ENCODE peak calls at places on chromosomes 2 and 18, in eight cellular contexts. One of them, this sample, is unnamed.

GRCh38 chr2:152098798-152099654 is at the start of gene CACNB4:
- DNase-seq in adrenal gland: no peak
- DNase-seq in spleen: peak; percentile 81
- DNase-seq in body of pancreas: peak; percentile 18
- DNase-seq in Peyer's patch: no peak
- DNase-seq in sigmoid colon: no peak
- DNase-seq in uterus: peak; percentile 18
- DNase-seq in heart left ventricle: peak; percentile 24
- DNase-seq in this sample: no peak

GRCh38 chr2:9434484-9434883 is 11.0 kb downstream of the CPSF3 start:
- DNase-seq in body of pancreas: no peak
- DNase-seq in sigmoid colon: no peak
- DNase-seq in adrenal gland: no peak
- DNase-seq in heart left ventricle: no peak
- DNase-seq in spleen: no peak
- DNase-seq in Peyer's patch: no peak
- DNase-seq in uterus: no peak
- DNase-seq in this sample: no peak

GRCh38 chr2:55418512-55419235 is 982 bp downstream of the CCDC88A start:
- DNase-seq in sigmoid colon: no peak
- DNase-seq in uterus: no peak
- DNase-seq in spleen: no peak
- DNase-seq in heart left ventricle: no peak
- DNase-seq in Peyer's patch: peak; percentile 24
- DNase-seq in body of pancreas: no peak
- DNase-seq in adrenal gland: no peak
- DNase-seq in this sample: peak; percentile 63

GRCh38 chr18:57025525-57025924 is 121.4 kb upstream of the BOD1L2 start:
- DNase-seq in heart left ventricle: no peak
- DNase-seq in sigmoid colon: no peak
- DNase-seq in adrenal gland: no peak
- DNase-seq in body of pancreas: no peak
- DNase-seq in Peyer's patch: no peak
- DNase-seq in spleen: no peak
- DNase-seq in uterus: no peak
- DNase-seq in this sample: no peak

GRCh38 chr2:54500404-54501147 is 44.4 kb downstream of the SPTBN1 start:
- DNase-seq in body of pancreas: no peak
- DNase-seq in Peyer's patch: no peak
- DNase-seq in adrenal gland: no peak
- DNase-seq in sigmoid colon: peak; percentile 76
- DNase-seq in uterus: peak; percentile 49
- DNase-seq in heart left ventricle: no peak
- DNase-seq in spleen: no peak
- DNase-seq in this sample: no peak

GRCh38 chr2:225462945-225463344 is 63.4 kb downstream of the NYAP2 start:
- DNase-seq in adrenal gland: no peak
- DNase-seq in body of pancreas: no peak
- DNase-seq in spleen: no peak
- DNase-seq in heart left ventricle: no peak
- DNase-seq in uterus: no peak
- DNase-seq in Peyer's patch: no peak
- DNase-seq in sigmoid colon: no peak
- DNase-seq in this sample: no peak

GRCh38 chr2:112927745-112928144 is 16.8 kb downstream of the IL37 start:
- DNase-seq in uterus: no peak
- DNase-seq in sigmoid colon: no peak
- DNase-seq in spleen: no peak
- DNase-seq in heart left ventricle: no peak
- DNase-seq in body of pancreas: no peak
- DNase-seq in Peyer's patch: no peak
- DNase-seq in adrenal gland: no peak
- DNase-seq in this sample: no peak

GRCh38 chr2:62306751-62307468 is 111.0 kb downstream of the B3GNT2 start:
- DNase-seq in uterus: no peak
- DNase-seq in Peyer's patch: no peak
- DNase-seq in spleen: peak; percentile 83
- DNase-seq in sigmoid colon: no peak
- DNase-seq in body of pancreas: peak; percentile 62
- DNase-seq in adrenal gland: no peak
- DNase-seq in heart left ventricle: no peak
- DNase-seq in this sample: no peak

GRCh38 chr2:174792309-174793025 is 28.2 kb upstream of the CHRNA1 start:
- DNase-seq in sigmoid colon: no peak
- DNase-seq in spleen: no peak
- DNase-seq in uterus: no peak
- DNase-seq in adrenal gland: no peak
- DNase-seq in Peyer's patch: no peak
- DNase-seq in body of pancreas: no peak
- DNase-seq in heart left ventricle: no peak
- DNase-seq in this sample: peak; percentile 6

GRCh38 chr18:46265190-46266156 is 161.3 kb downstream of the HAUS1 start:
- DNase-seq in Peyer's patch: no peak
- DNase-seq in body of pancreas: no peak
- DNase-seq in adrenal gland: no peak
- DNase-seq in sigmoid colon: no peak
- DNase-seq in heart left ventricle: no peak
- DNase-seq in spleen: no peak
- DNase-seq in uterus: no peak
- DNase-seq in this sample: peak; percentile 24

GRCh38 chr18:48780151-48781001 is 170.4 kb downstream of the SMAD7 start:
- DNase-seq in Peyer's patch: no peak
- DNase-seq in adrenal gland: no peak
- DNase-seq in uterus: peak; percentile 41
- DNase-seq in sigmoid colon: no peak
- DNase-seq in body of pancreas: no peak
- DNase-seq in heart left ventricle: no peak
- DNase-seq in spleen: no peak
- DNase-seq in this sample: peak; percentile 46

GRCh38 chr2:113873867-113874266 is 16.0 kb upstream of the ACTR3 start:
- DNase-seq in body of pancreas: no peak
- DNase-seq in Peyer's patch: no peak
- DNase-seq in spleen: no peak
- DNase-seq in uterus: no peak
- DNase-seq in heart left ventricle: no peak
- DNase-seq in adrenal gland: no peak
- DNase-seq in sigmoid colon: no peak
- DNase-seq in this sample: no peak

DNA sequence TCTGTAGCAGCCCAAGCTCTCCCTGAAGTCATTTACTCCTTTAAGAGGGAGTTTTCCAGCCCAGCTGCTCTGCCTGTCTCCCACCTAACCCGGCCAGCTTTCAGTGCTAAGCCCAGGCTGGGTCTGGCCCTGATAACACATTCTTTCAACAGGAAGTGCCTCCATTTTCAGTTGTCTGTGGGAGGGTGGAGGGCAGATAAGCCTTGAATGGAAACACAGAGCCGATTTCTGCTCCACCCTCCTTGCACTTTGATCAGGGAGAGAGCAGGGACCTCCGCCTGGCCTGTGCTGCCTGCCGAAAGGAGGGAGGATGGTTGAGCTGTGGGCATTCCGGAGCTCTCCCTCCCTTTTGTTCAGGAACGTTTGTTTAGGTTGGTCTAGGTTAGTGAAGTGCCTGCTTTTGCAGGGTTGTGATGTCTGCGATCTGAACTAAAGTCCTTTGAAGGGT is 24.8 kb downstream of the GATA6 start:
- DNase-seq in body of pancreas: peak; percentile 47
- DNase-seq in sigmoid colon: no peak
- DNase-seq in spleen: no peak
- DNase-seq in adrenal gland: no peak
- DNase-seq in heart left ventricle: peak; percentile 60
- DNase-seq in uterus: no peak
- DNase-seq in Peyer's patch: no peak
- DNase-seq in this sample: peak; percentile 79
- TF ChIP-seq POLR2A in body of pancreas: no peak
- TF ChIP-seq POLR2A in sigmoid colon: no peak
- TF ChIP-seq POLR2A in spleen: no peak
- TF ChIP-seq POLR2A in adrenal gland: no peak
- TF ChIP-seq POLR2A in heart left ventricle: no peak
- TF ChIP-seq POLR2A in uterus: no peak
- TF ChIP-seq POLR2A in Peyer's patch: peak; percentile 73
- TF ChIP-seq POLR2A in this sample: no peak

DNA sequence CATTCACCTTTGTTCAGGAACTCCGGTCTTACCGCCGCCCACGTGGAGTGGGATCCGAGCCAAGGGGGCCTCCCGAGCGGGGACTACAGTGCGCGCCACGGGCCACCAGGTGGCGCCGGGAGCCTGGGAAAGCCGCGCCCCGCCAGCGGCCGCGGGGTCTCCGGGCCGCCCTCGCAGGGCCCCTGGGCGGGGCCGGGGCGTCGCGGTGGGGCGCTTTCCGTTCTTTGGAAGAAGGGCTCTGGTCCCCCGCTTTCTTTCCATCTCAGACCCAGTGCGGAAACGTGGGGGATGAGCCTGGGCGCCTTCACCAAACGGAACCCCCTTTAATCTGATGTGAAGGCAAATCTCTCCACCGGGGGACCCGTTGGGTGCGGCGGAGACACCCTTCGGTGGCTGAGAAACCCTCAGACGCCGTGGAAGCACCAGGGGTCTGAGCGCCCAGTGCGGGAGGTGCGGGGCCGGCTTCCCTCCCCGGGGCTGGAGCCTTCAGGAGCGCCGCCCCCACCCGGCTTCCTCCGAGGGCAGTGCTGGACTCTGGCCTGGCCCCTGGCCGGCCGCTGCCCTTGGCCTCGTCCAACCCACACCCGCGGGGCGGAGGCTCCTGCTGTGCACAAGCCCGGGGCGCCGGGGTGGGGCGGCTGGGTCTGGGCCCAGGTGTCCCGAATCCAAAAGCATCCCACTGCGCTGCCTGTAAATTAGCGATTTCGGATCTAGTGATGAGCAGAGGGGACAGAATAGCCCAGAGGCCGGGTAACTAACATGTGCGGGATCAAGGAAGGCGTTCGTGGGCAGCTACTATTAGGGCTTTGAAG is 44.6 kb downstream of the GORASP2 start:
- DNase-seq in sigmoid colon: peak; percentile 92
- DNase-seq in heart left ventricle: peak; percentile 86
- DNase-seq in uterus: peak; percentile 87
- DNase-seq in Peyer's patch: peak; percentile 85
- DNase-seq in body of pancreas: peak; percentile 92
- DNase-seq in spleen: peak; percentile 95
- DNase-seq in adrenal gland: peak; percentile 89
- DNase-seq in this sample: peak; percentile 87
- TF ChIP-seq POLR2A in sigmoid colon: no peak
- TF ChIP-seq POLR2A in heart left ventricle: peak; percentile 24
- TF ChIP-seq POLR2A in uterus: peak; percentile 39
- TF ChIP-seq POLR2A in Peyer's patch: peak; percentile 36
- TF ChIP-seq POLR2A in body of pancreas: peak; percentile 56
- TF ChIP-seq POLR2A in spleen: no peak
- TF ChIP-seq POLR2A in adrenal gland: no peak
- TF ChIP-seq POLR2A in this sample: no peak

GRCh38 chr2:27716301-27717069 is 52.8 kb downstream of the SLC4A1AP start:
- DNase-seq in heart left ventricle: no peak
- DNase-seq in uterus: no peak
- DNase-seq in adrenal gland: no peak
- DNase-seq in sigmoid colon: no peak
- DNase-seq in body of pancreas: no peak
- DNase-seq in spleen: no peak
- DNase-seq in Peyer's patch: no peak
- DNase-seq in this sample: no peak

GRCh38 chr2:27717070-27717453 is 53.4 kb downstream of the SLC4A1AP start:
- DNase-seq in heart left ventricle: peak; percentile 59
- DNase-seq in spleen: no peak
- DNase-seq in sigmoid colon: no peak
- DNase-seq in adrenal gland: no peak
- DNase-seq in Peyer's patch: no peak
- DNase-seq in uterus: peak; percentile 60
- DNase-seq in body of pancreas: no peak
- DNase-seq in this sample: no peak

GRCh38 chr2:27714053-27714452 is 50.4 kb downstream of the SLC4A1AP start:
- DNase-seq in spleen: no peak
- DNase-seq in Peyer's patch: no peak
- DNase-seq in sigmoid colon: no peak
- DNase-seq in body of pancreas: no peak
- DNase-seq in heart left ventricle: no peak
- DNase-seq in uterus: no peak
- DNase-seq in adrenal gland: no peak
- DNase-seq in this sample: no peak

GRCh38 chr2:27714851-27715291 is 51.2 kb downstream of the SLC4A1AP start:
- DNase-seq in heart left ventricle: no peak
- DNase-seq in sigmoid colon: no peak
- DNase-seq in spleen: no peak
- DNase-seq in Peyer's patch: no peak
- DNase-seq in uterus: no peak
- DNase-seq in adrenal gland: no peak
- DNase-seq in body of pancreas: no peak
- DNase-seq in this sample: no peak

DNA sequence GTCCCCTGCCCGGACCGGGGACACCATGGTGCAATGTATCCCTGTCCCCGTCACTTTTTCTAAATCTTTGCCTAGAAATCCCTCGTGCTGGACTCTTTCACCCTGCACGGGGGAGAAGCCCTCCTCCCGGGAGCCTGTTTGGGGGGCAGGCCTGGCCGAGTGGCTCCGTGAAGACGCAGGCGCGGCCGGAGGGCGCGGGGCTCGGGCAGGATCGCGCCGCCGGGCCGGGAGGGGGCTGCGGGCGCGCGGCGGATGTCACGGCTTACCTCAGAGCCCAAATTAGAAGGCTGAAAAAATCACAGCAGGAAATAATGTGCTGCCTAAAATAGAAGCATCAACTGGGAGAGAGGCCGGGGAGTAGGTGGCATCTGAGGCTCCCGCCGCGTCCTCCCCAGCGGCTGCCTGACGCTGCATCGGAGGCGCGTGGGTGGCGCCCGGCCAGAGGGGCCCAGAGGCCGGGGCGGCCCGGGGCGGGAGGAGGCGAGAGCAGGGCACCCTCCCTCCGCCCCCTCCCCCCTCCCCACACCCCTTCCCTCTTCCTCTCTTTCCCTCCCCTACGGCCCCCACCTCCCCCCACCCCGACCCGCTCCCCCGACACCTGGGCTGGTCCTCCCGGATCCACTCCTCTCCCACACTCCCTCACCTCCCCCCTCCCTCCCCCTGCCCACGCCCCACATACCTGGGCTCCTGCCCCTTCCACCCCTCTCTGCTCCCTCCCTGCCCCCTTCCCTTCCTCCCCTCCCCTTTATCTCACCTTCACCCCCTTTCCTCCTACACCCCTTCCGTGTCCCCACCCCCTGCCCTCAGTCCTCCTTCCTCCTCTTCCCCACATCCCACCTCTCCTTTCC is 51.9 kb downstream of the SLC4A1AP start:
- DNase-seq in heart left ventricle: peak; percentile 84
- DNase-seq in body of pancreas: no peak
- DNase-seq in sigmoid colon: no peak
- DNase-seq in adrenal gland: no peak
- DNase-seq in spleen: no peak
- DNase-seq in uterus: peak; percentile 69
- DNase-seq in Peyer's patch: no peak
- DNase-seq in this sample: no peak
- TF ChIP-seq POLR2A in heart left ventricle: peak; percentile 90
- TF ChIP-seq POLR2A in body of pancreas: no peak
- TF ChIP-seq POLR2A in sigmoid colon: no peak
- TF ChIP-seq POLR2A in adrenal gland: peak; percentile 10
- TF ChIP-seq POLR2A in spleen: no peak
- TF ChIP-seq POLR2A in uterus: peak; percentile 62
- TF ChIP-seq POLR2A in Peyer's patch: no peak
- TF ChIP-seq POLR2A in this sample: no peak

GRCh38 chr2:96241901-96242611 is 23.7 kb downstream of the TMEM127 start:
- DNase-seq in spleen: peak; percentile 92
- DNase-seq in adrenal gland: peak; percentile 74
- DNase-seq in sigmoid colon: peak; percentile 76
- DNase-seq in body of pancreas: no peak
- DNase-seq in uterus: no peak
- DNase-seq in heart left ventricle: peak; percentile 52
- DNase-seq in Peyer's patch: peak; percentile 77
- DNase-seq in this sample: no peak
- TF ChIP-seq POLR2A in spleen: no peak
- TF ChIP-seq POLR2A in adrenal gland: no peak
- TF ChIP-seq POLR2A in sigmoid colon: no peak
- TF ChIP-seq POLR2A in body of pancreas: no peak
- TF ChIP-seq POLR2A in uterus: no peak
- TF ChIP-seq POLR2A in heart left ventricle: no peak
- TF ChIP-seq POLR2A in Peyer's patch: no peak
- TF ChIP-seq POLR2A in this sample: no peak

This sample was measured in erythroblast.